ENCODE peak calls at places on chromosomes 13 and 19, in eight cellular contexts. C is effector CD4-positive, alpha-beta T cell; X is germinal center; Z is NCI-H1436 treated with DMSO at 0.1 percent for 48 hours; F is GM12865; L is COR-L47; D is iPS-NIHi11; A is cerebellar cortex. B is an unnamed sample.

GRCh38 chr13:41145136-41145908 is 12.7 kb upstream of the KBTBD6 start:
- DNase-seq in C (no peak), X (no peak), Z (no peak), F (no peak), L (no peak), D (no peak), A (no peak), B (no peak)

GRCh38 chr13:30551194-30551593 is 66.5 kb upstream of the USPL1 start:
- DNase-seq in C (no peak), X (peak), Z (no peak), F (peak), L (no peak), D (peak), A (peak), B (no peak)

GRCh38 chr19:3387645-3388589 is 21.5 kb downstream of the NFIC start:
- DNase-seq in C (no peak), X (no peak), Z (peak), F (no peak), L (peak), D (peak), A (peak), B (peak)

GRCh38 chr13:52001120-52001731 is 10.0 kb downstream of the ATP7B start:
- DNase-seq in C (no peak), X (peak), Z (no peak), F (peak), L (peak), D (peak), A (peak), B (peak)

GRCh38 chr19:6532244-6532999 is 1.6 kb downstream of the TNFSF9 start:
- DNase-seq in C (no peak), X (peak), Z (no peak), F (peak), L (no peak), D (no peak), A (no peak), B (no peak)

GRCh38 chr19:11814707-11815050 is 606 bp downstream of the ZNF440 start:
- DNase-seq in C (no peak), X (no peak), Z (no peak), F (peak), L (no peak), D (peak), A (peak), B (no peak)

GRCh38 chr13:93903909-93904308 is 575.6 kb downstream of the DCT start:
- DNase-seq in C (no peak), X (no peak), Z (no peak), F (no peak), L (no peak), D (no peak), A (no peak), B (no peak)

GRCh38 chr13:96900992-96901391 is 93.3 kb downstream of the OXGR1 start:
- DNase-seq in C (no peak), X (no peak), Z (no peak), F (no peak), L (no peak), D (peak), A (no peak), B (no peak)

GRCh38 chr19:17770613-17771012 is 19.3 kb downstream of the FCHO1 start:
- DNase-seq in C (no peak), X (no peak), Z (no peak), F (no peak), L (no peak), D (no peak), A (no peak), B (no peak)

GRCh38 chr19:1007399-1007745 is 7.2 kb downstream of the GRIN3B start:
- DNase-seq in C (no peak), X (no peak), Z (no peak), F (no peak), L (no peak), D (no peak), A (no peak), B (no peak)

GRCh38 chr13:60398949-60399589 is 2.0 kb downstream of the TDRD3 start:
- DNase-seq in C (no peak), X (no peak), Z (no peak), F (no peak), L (no peak), D (no peak), A (no peak), B (no peak)

GRCh38 chr13:68736961-68737360 is 1370.7 kb upstream of the ATXN8OS start:
- DNase-seq in C (no peak), X (no peak), Z (no peak), F (no peak), L (no peak), D (no peak), A (no peak), B (no peak)

GRCh38 chr19:15300533-15301194 is 31.7 kb downstream of the BRD4 start:
- DNase-seq in C (no peak), X (no peak), Z (no peak), F (no peak), L (no peak), D (no peak), A (no peak), B (no peak)

GRCh38 chr19:20926796-20927195 is 3.7 kb downstream of the ZNF85 start:
- DNase-seq in C (no peak), X (no peak), Z (no peak), F (no peak), L (no peak), D (no peak), A (no peak), B (no peak)

GRCh38 chr13:107284168-107284567 is 716.2 kb upstream of the ARGLU1 start:
- DNase-seq in C (no peak), X (no peak), Z (no peak), F (no peak), L (no peak), D (no peak), A (no peak), B (no peak)

GRCh38 chr19:19554074-19555023 is 16.3 kb downstream of the CILP2 start:
- DNase-seq in C (peak), X (peak), Z (no peak), F (peak), L (no peak), D (peak), A (peak), B (no peak)

GRCh38 chr13:113489549-113490495 is 689 bp downstream of the DCUN1D2 start:
- DNase-seq in C (no peak), X (peak), Z (no peak), F (peak), L (peak), D (no peak), A (no peak), B (no peak)

GRCh38 chr13:26678330-26678729 is 82.3 kb downstream of the GPR12 start:
- DNase-seq in C (no peak), X (no peak), Z (no peak), F (no peak), L (no peak), D (no peak), A (no peak), B (no peak)

GRCh38 chr13:37001921-37002250 is 1.3 kb downstream of the EXOSC8 start:
- DNase-seq in C (no peak), X (no peak), Z (no peak), F (no peak), L (no peak), D (no peak), A (no peak), B (no peak)

GRCh38 chr13:37651371-37651770 is 52.8 kb upstream of the POSTN start:
- DNase-seq in C (no peak), X (no peak), Z (no peak), F (no peak), L (no peak), D (no peak), A (no peak), B (no peak)

GRCh38 chr19:28454083-28454482 is 758.9 kb downstream of the UQCRFS1 start:
- DNase-seq in C (no peak), X (no peak), Z (no peak), F (no peak), L (no peak), D (no peak), A (no peak), B (no peak)

GRCh38 chr19:3969435-3970312 is 1.2 kb downstream of the DAPK3 start:
- DNase-seq in C (no peak), X (no peak), Z (no peak), F (no peak), L (no peak), D (no peak), A (no peak), B (no peak)

GRCh38 chr13:73913043-73913740 is 221.0 kb downstream of the KLF12 start:
- DNase-seq in C (no peak), X (no peak), Z (no peak), F (no peak), L (no peak), D (no peak), A (no peak), B (no peak)

GRCh38 chr13:30423891-30424290 is 1.6 kb downstream of the UBE2L5 start:
- DNase-seq in C (no peak), X (no peak), Z (no peak), F (no peak), L (no peak), D (no peak), A (no peak), B (no peak)

GRCh38 chr19:13441810-13442512 is 64.3 kb downstream of the CACNA1A start:
- DNase-seq in C (peak), X (peak), Z (no peak), F (peak), L (no peak), D (peak), A (peak), B (no peak)

GRCh38 chr19:862529-863304 is 3.3 kb downstream of the CFD start:
- DNase-seq in C (peak), X (peak), Z (no peak), F (peak), L (no peak), D (peak), A (no peak), B (no peak)

GRCh38 chr19:5961969-5962945 is 15.7 kb downstream of the RANBP3 start:
- DNase-seq in C (peak), X (peak), Z (peak), F (no peak), L (peak), D (no peak), A (no peak), B (peak)

GRCh38 chr19:2646866-2647535 is 55.5 kb downstream of the GNG7 start:
- DNase-seq in C (no peak), X (no peak), Z (no peak), F (no peak), L (no peak), D (no peak), A (no peak), B (no peak)

GRCh38 chr19:45428385-45429231 is 4.9 kb upstream of the ERCC1 start:
- DNase-seq in C (no peak), X (peak), Z (no peak), F (no peak), L (no peak), D (peak), A (no peak), B (no peak)

GRCh38 chr13:100508391-100508790 is 80.2 kb downstream of the GGACT start:
- DNase-seq in C (no peak), X (no peak), Z (no peak), F (no peak), L (peak), D (no peak), A (no peak), B (peak)

GRCh38 chr13:22107549-22107948 is 436.7 kb downstream of the FGF9 start:
- DNase-seq in C (no peak), X (no peak), Z (no peak), F (no peak), L (no peak), D (no peak), A (no peak), B (no peak)

GRCh38 chr19:35509018-35509652 is 4.3 kb downstream of the DMKN start:
- DNase-seq in C (no peak), X (no peak), Z (no peak), F (peak), L (no peak), D (peak), A (peak), B (no peak)

GRCh38 chr13:24182703-24183081 is 22.2 kb downstream of the SPATA13 start:
- DNase-seq in C (no peak), X (no peak), Z (no peak), F (no peak), L (no peak), D (no peak), A (no peak), B (no peak)

GRCh38 chr19:7662657-7663056 is 6.2 kb upstream of the RETN start:
- DNase-seq in C (no peak), X (no peak), Z (no peak), F (no peak), L (no peak), D (no peak), A (no peak), B (no peak)

GRCh38 chr19:14366529-14366928 is 14.7 kb upstream of the ADGRE5 start:
- DNase-seq in C (peak), X (peak), Z (peak), F (peak), L (peak), D (peak), A (peak), B (peak)

GRCh38 chr19:35291916-35292315 is at the start of gene MAG:
- DNase-seq in C (no peak), X (no peak), Z (no peak), F (no peak), L (no peak), D (no peak), A (no peak), B (no peak)

GRCh38 chr19:21022996-21023395 is 2.5 kb downstream of the ZNF430 start:
- DNase-seq in C (no peak), X (no peak), Z (no peak), F (peak), L (no peak), D (no peak), A (no peak), B (no peak)